ENCODE peak calls at places on chromosomes 7 and 10, in four cellular contexts. One of them, this sample, is unnamed.

GRCh38 chr7:44921607-44922350 is 36.4 kb upstream of the PURB start:
- DNase-seq in IMR-90: peak
- DNase-seq in spleen: peak
- DNase-seq in transverse colon: peak
- DNase-seq in this sample: peak

GRCh38 chr7:13989138-13989943 is at the start of gene ETV1:
- DNase-seq in IMR-90: peak
- DNase-seq in spleen: peak
- DNase-seq in transverse colon: peak
- DNase-seq in this sample: peak

GRCh38 chr7:128161466-128162125 is 79.5 kb upstream of the LEP start:
- DNase-seq in IMR-90: no peak
- DNase-seq in spleen: no peak
- DNase-seq in transverse colon: no peak
- DNase-seq in this sample: no peak

GRCh38 chr7:76225379-76225778 is 23.7 kb downstream of the SRRM3 start:
- DNase-seq in IMR-90: peak
- DNase-seq in spleen: no peak
- DNase-seq in transverse colon: no peak
- DNase-seq in this sample: no peak

GRCh38 chr7:33334349-33334748 is 205.0 kb downstream of the BBS9 start:
- DNase-seq in IMR-90: peak
- DNase-seq in spleen: no peak
- DNase-seq in transverse colon: no peak
- DNase-seq in this sample: no peak

GRCh38 chr7:50653116-50653854 is 88.1 kb upstream of the DDC start:
- DNase-seq in IMR-90: no peak
- DNase-seq in spleen: no peak
- DNase-seq in transverse colon: peak
- DNase-seq in this sample: peak

GRCh38 chr10:20957744-20958143 is 60.6 kb upstream of the NEBL start:
- DNase-seq in IMR-90: no peak
- DNase-seq in spleen: no peak
- DNase-seq in transverse colon: no peak
- DNase-seq in this sample: no peak

GRCh38 chr10:58892039-58892665 is 284.3 kb upstream of the PHYHIPL start:
- DNase-seq in IMR-90: no peak
- DNase-seq in spleen: no peak
- DNase-seq in transverse colon: no peak
- DNase-seq in this sample: no peak

GRCh38 chr7:108135446-108136190 is 5.5 kb upstream of the LAMB4 start:
- DNase-seq in IMR-90: no peak
- DNase-seq in spleen: peak
- DNase-seq in transverse colon: no peak
- DNase-seq in this sample: no peak

GRCh38 chr7:154881046-154881445 is 121.9 kb downstream of the PAXIP1 start:
- DNase-seq in IMR-90: no peak
- DNase-seq in spleen: no peak
- DNase-seq in transverse colon: no peak
- DNase-seq in this sample: no peak

GRCh38 chr10:97222346-97222961 is 36.7 kb upstream of the SLIT1 start:
- DNase-seq in IMR-90: no peak
- DNase-seq in spleen: no peak
- DNase-seq in transverse colon: no peak
- DNase-seq in this sample: no peak

GRCh38 chr7:11327633-11328032 is 354.0 kb downstream of the PHF14 start:
- DNase-seq in IMR-90: no peak
- DNase-seq in spleen: no peak
- DNase-seq in transverse colon: no peak
- DNase-seq in this sample: no peak

GRCh38 chr7:77759294-77759889 is 38.8 kb downstream of the TMEM60 start:
- DNase-seq in IMR-90: peak
- DNase-seq in spleen: no peak
- DNase-seq in transverse colon: peak
- DNase-seq in this sample: peak

GRCh38 chr10:58307676-58308075 is 27.1 kb upstream of the UBE2D1 start:
- DNase-seq in IMR-90: no peak
- DNase-seq in spleen: no peak
- DNase-seq in transverse colon: no peak
- DNase-seq in this sample: no peak

GRCh38 chr7:138981332-138982203 is at the start of gene KIAA1549:
- DNase-seq in IMR-90: peak
- DNase-seq in spleen: peak
- DNase-seq in transverse colon: peak
- DNase-seq in this sample: peak

GRCh38 chr10:71472912-71473311 is 76.2 kb downstream of the CDH23 start:
- DNase-seq in IMR-90: no peak
- DNase-seq in spleen: peak
- DNase-seq in transverse colon: no peak
- DNase-seq in this sample: no peak

GRCh38 chr7:48113270-48113669 is 24.2 kb downstream of the UPP1 start:
- DNase-seq in IMR-90: no peak
- DNase-seq in spleen: no peak
- DNase-seq in transverse colon: no peak
- DNase-seq in this sample: no peak
- H3K4me3 ChIP-seq in IMR-90: no peak
- H3K4me3 ChIP-seq in spleen: no peak
- H3K4me3 ChIP-seq in transverse colon: no peak
- H3K4me3 ChIP-seq in this sample: no peak

DNA sequence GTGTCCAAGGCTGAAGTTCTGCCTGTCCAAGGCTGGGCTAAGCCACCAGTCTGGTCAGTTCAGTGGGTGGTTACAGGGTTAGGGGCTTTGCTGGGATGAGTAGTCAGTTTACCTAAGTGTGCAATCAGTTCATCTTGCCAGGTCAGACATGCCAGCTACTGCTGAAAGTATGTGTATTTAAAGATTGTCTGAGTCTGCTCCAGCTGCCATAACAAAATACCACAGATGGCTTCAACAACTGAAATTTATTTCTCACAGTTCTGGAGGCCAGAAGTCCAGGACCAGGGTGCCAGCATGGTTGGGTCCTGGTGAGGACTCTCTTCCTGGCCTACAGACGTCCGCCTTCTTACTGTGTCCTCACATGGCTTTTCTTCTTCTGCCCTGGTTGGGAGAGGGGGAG is 52.4 kb upstream of the TNS3 start:
- DNase-seq in IMR-90: peak
- DNase-seq in spleen: no peak
- DNase-seq in transverse colon: no peak
- DNase-seq in this sample: no peak
- H3K27ac ChIP-seq in IMR-90: no peak
- H3K27ac ChIP-seq in spleen: no peak
- H3K27ac ChIP-seq in transverse colon: no peak
- H3K27ac ChIP-seq in this sample: no peak

DNA sequence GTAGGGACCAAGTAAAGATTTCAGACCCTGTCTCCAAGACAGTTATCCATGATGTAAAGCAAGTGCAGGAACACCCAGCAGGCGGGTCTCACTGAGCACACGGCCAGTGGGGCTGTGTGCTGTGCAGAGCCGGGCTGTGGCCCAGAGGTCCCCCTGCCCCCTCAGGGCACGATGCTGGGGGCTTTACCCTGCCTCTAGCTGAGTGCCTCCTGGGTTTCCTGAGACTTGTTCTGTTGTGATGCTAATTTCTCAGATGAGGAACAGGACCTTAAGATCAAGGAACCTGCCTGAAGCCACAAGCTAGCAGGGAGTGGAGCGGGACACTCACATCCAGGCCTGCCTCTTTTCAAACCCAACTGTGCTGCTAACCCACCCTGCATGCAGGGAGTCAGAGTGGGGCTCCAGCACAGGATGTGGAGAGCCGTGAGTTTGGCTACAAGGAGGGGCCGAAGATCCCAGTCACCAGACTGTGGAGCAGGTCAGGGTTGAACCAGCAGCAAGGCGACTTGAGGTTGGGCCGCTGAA is 76.1 kb upstream of the LYZL2 start:
- DNase-seq in IMR-90: no peak
- DNase-seq in spleen: peak
- DNase-seq in transverse colon: no peak
- DNase-seq in this sample: no peak
- TF ChIP-seq POLR2A in IMR-90: no peak
- TF ChIP-seq POLR2A in spleen: no peak
- TF ChIP-seq POLR2A in transverse colon: no peak
- TF ChIP-seq POLR2A in this sample: no peak

DNA sequence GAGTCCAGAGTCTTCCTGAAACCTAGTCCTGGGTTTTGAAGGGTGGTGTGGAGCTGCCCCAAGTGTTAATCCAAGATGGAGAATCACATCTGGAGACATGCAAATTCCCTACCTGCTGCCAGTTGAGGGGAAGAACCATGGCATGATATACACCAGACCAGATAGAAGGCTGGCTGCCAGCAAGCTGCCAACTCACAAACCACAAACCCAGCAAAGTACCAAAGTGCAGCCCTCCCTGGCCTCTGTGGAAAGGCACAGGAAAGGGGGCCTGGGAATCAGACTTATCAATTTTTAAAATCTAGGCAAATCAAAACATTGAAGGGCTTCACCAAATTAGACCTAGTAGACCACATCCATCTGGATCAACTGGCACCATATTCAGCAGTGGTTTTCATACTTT is 157.0 kb downstream of the TMEM26 start:
- DNase-seq in IMR-90: no peak
- DNase-seq in spleen: no peak
- DNase-seq in transverse colon: no peak
- DNase-seq in this sample: no peak
- H3K4me3 ChIP-seq in IMR-90: no peak
- H3K4me3 ChIP-seq in spleen: no peak
- H3K4me3 ChIP-seq in transverse colon: no peak
- H3K4me3 ChIP-seq in this sample: no peak

This sample was measured in uterus.